ENCODE peak calls at places on chromosomes 3 and 15, in eight cellular contexts. V is aorta; Y is naive thymus-derived CD4-positive, alpha-beta T cell; L is RWPE1; K is upper lobe of right lung; J is breast epithelium; A is stomach; N is pancreas. Q is an unnamed sample.

GRCh38 chr3:149462653-149463052 is 11.8 kb upstream of the TM4SF4 start:
- DNase-seq in V (no peak), Y (no peak), L (no peak), K (no peak), J (no peak), A (no peak), N (no peak), Q (peak; percentile 73)

GRCh38 chr3:178436773-178437172 is 99.5 kb upstream of the KCNMB2 start:
- DNase-seq in V (no peak), Y (no peak), L (peak; percentile 21), K (no peak), J (no peak), A (no peak), N (no peak), Q (peak; percentile 80)

GRCh38 chr15:34883042-34883441 is 86.5 kb downstream of the AQR start:
- DNase-seq in V (no peak), Y (no peak), L (no peak), K (no peak), J (no peak), A (no peak), N (no peak), Q (peak; percentile 49)

GRCh38 chr15:70383856-70384255 is 286.1 kb upstream of the TLE3 start:
- DNase-seq in V (no peak), Y (no peak), L (no peak), K (no peak), J (no peak), A (no peak), N (no peak), Q (no peak)

GRCh38 chr3:14329116-14329830 is 73.1 kb upstream of the SLC6A6 start:
- DNase-seq in V (no peak), Y (no peak), L (peak; percentile 16), K (no peak), J (no peak), A (peak; percentile 75), N (no peak), Q (peak; percentile 39)

GRCh38 chr3:52798978-52799476 is 4.4 kb downstream of the ITIH3 start:
- DNase-seq in V (no peak), Y (no peak), L (peak; percentile 72), K (no peak), J (no peak), A (peak; percentile 30), N (no peak), Q (peak; percentile 24)

GRCh38 chr15:81516461-81516860 is 142.4 kb upstream of the TMC3 start:
- DNase-seq in V (no peak), Y (no peak), L (peak; percentile 46), K (no peak), J (no peak), A (no peak), N (no peak), Q (peak; percentile 67)

GRCh38 chr3:23735062-23735461 is 70.7 kb upstream of the UBE2E1 start:
- DNase-seq in V (no peak), Y (no peak), L (no peak), K (no peak), J (no peak), A (no peak), N (no peak), Q (no peak)

GRCh38 chr15:51312754-51313390 is 25.5 kb downstream of the CYP19A1 start:
- DNase-seq in V (no peak), Y (no peak), L (peak; percentile 42), K (no peak), J (no peak), A (no peak), N (no peak), Q (peak; percentile 51)

GRCh38 chr3:192275741-192276355 is 451.5 kb downstream of the FGF12 start:
- DNase-seq in V (no peak), Y (no peak), L (no peak), K (no peak), J (no peak), A (no peak), N (no peak), Q (no peak)

GRCh38 chr3:20181276-20181675 is 4.7 kb downstream of the SGO1 start:
- DNase-seq in V (no peak), Y (no peak), L (no peak), K (no peak), J (no peak), A (no peak), N (no peak), Q (no peak)
- H3K27ac ChIP-seq in V (no peak overlapping the region), Y (no peak overlapping the region), L (no peak overlapping the region), K (no peak overlapping the region), J (no peak overlapping the region), A (no peak overlapping the region), N (no peak overlapping the region), Q (no peak overlapping the region)

GRCh38 chr3:183532620-183533409 is 22.7 kb downstream of the KLHL6 start:
- DNase-seq in V (no peak), Y (no peak), L (no peak), K (no peak), J (no peak), A (no peak), N (no peak), Q (no peak)

GRCh38 chr3:183536238-183536880 is 19.1 kb downstream of the KLHL6 start:
- DNase-seq in V (no peak), Y (no peak), L (no peak), K (no peak), J (no peak), A (no peak), N (no peak), Q (no peak)

GRCh38 chr3:183537295-183537730 is 18.2 kb downstream of the KLHL6 start:
- DNase-seq in V (no peak), Y (no peak), L (no peak), K (peak; percentile 71), J (no peak), A (no peak), N (no peak), Q (peak; percentile 90)

GRCh38 chr3:183534249-183534648 is 21.3 kb downstream of the KLHL6 start:
- DNase-seq in V (no peak), Y (no peak), L (no peak), K (no peak), J (no peak), A (no peak), N (no peak), Q (peak; percentile 63)

GRCh38 chr3:183533410-183534132 is 21.9 kb downstream of the KLHL6 start:
- DNase-seq in V (no peak), Y (no peak), L (no peak), K (no peak), J (no peak), A (no peak), N (no peak), Q (no peak)
- H3K27ac ChIP-seq in V (no peak overlapping the region), Y (no peak overlapping the region), L (no peak overlapping the region), K (no peak overlapping the region), J (no peak overlapping the region), A (no peak overlapping the region), N (no peak overlapping the region), Q (no peak overlapping the region)

DNA sequence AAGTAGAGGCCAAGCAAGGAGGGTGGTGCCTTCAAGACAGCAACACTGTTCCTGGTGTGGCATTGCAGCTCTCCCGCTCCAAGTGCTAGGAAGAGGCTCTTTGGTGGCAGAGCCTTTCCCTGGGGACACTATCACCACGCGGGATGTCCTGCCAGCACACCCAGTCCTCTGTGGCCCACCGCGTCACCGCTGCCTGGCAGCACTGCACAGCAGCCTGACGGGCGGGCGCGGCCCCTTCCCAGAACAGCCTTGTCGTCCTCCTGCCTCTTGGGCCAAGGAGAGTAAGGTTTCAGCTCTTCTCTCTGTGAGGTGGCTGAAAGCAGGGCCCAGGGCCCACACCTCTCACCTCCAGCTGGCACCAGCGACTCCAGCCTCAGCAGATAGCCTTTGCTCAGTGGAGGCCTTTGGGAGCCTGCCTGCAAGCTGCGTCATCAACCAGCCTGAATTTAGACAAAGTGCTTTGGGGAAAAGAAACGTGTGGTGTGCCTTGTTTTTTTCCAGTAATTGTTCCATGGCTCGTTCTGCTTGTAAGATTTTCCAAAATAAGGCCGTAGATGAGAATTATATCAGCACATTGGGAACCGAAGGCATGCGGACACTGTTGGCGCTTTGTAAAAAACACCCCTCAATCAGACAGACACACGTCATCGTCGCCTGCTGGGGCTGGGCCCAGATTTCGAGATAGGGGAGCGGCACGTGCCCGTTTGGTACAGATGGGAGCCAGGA is 65.0 kb downstream of the AAGAB start:
- DNase-seq in V (peak; percentile 95), Y (no peak), L (no peak), K (no peak), J (no peak), A (peak; percentile 66), N (no peak), Q (peak; percentile 63)
- H3K27ac ChIP-seq in V (peak overlapping the region; percentile 31), Y (no peak overlapping the region), L (peak overlapping the region; percentile 15), K (peak overlapping the region; percentile 76), J (peak overlapping the region; percentile 74), A (peak overlapping the region; percentile 68), N (no peak overlapping the region), Q (peak overlapping the region; percentile 93)

DNA sequence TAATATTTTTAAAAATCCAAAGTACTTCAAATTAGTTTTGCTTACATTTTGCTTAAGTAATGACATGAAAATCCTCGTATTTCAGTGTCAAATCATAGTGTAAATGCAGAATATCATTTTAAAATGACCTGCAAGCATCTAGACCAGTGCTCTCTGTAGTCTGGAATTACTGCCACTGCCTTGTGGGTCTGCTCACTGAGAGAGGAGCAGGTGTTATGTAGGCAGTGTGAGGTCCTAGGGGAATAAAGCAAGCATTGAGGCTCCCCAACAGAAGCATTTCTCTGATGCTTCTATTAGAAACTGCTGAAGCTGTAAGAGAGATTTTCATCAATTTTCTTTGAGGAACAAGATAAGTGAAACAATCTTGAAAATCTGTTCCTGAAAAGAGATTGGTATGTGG is 253.2 kb downstream of the BBX start:
- DNase-seq in V (no peak), Y (no peak), L (no peak), K (no peak), J (no peak), A (no peak), N (no peak), Q (no peak)
- H3K27ac ChIP-seq in V (no peak overlapping the region), Y (no peak overlapping the region), L (no peak overlapping the region), K (no peak overlapping the region), J (no peak overlapping the region), A (no peak overlapping the region), N (no peak overlapping the region), Q (no peak overlapping the region)

GRCh38 chr3:16148213-16148612 is 26.3 kb upstream of the GALNT15 start:
- DNase-seq in V (no peak), Y (no peak), L (no peak), K (no peak), J (no peak), A (no peak), N (no peak), Q (no peak)

GRCh38 chr3:16147226-16147625 is 27.3 kb upstream of the GALNT15 start:
- DNase-seq in V (no peak), Y (no peak), L (peak; percentile 8), K (no peak), J (no peak), A (no peak), N (no peak), Q (peak; percentile 68)

GRCh38 chr3:16150285-16150684 is 24.2 kb upstream of the GALNT15 start:
- DNase-seq in V (no peak), Y (no peak), L (no peak), K (no peak), J (no peak), A (no peak), N (no peak), Q (no peak)

GRCh38 chr3:16148783-16149182 is 25.7 kb upstream of the GALNT15 start:
- DNase-seq in V (no peak), Y (no peak), L (no peak), K (no peak), J (no peak), A (peak; percentile 33), N (no peak), Q (peak; percentile 95)

DNA sequence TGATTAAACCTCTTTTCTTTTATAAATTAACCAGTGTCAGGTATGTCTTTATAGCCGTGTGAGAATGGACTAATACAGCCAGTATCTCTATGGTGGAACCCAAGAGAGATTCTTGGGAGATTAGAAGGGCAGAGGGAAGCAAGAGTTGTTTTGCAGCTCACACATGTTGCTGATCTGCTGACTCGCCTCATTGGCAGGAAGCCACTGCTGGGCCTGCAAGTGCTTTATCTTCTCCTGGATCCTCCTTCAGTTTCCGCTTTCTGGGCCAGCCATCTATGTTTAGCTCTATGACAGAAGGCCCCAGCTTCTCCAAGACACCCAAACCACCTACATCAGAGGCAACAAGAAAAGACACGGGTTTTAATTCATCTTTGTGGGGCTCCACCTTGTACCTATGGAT is 23.4 kb upstream of the GALNT15 start:
- DNase-seq in V (peak; percentile 83), Y (no peak), L (no peak), K (no peak), J (no peak), A (no peak), N (peak; percentile 35), Q (peak; percentile 90)
- H3K27ac ChIP-seq in V (no peak overlapping the region), Y (no peak overlapping the region), L (no peak overlapping the region), K (no peak overlapping the region), J (peak overlapping the region; percentile 37), A (peak overlapping the region; percentile 11), N (no peak overlapping the region), Q (peak overlapping the region; percentile 58)

Q was measured in GM23248.